ENCODE peak calls at places on chromosome 19, in ten cellular contexts. V is bronchial epithelial cell; C is epithelial cell of esophagus; F is ovary; Z is fibroblast of the aortic adventitia; P is A549; Y is fibroblast of lung; X is CD8-positive, alpha-beta T cell; Q is tibial artery; W is sigmoid colon. T is an unnamed sample.

GRCh38 chr19:5398693-5399057 is 56.5 kb upstream of the ZNRF4 start:
- DNase-seq in V (no peak), C (no peak), F (no peak), Z (no peak), P (no peak), Y (no peak), X (no peak), Q (no peak), W (no peak), T (no peak)

GRCh38 chr19:6768236-6768785 is 1.1 kb upstream of the SH2D3A start:
- DNase-seq in V (no peak), C (no peak), F (no peak), Z (no peak), P (no peak), Y (no peak), X (no peak), Q (no peak), W (no peak), T (no peak)

GRCh38 chr19:39554701-39555311 is 14.8 kb upstream of the EID2 start:
- DNase-seq in V (no peak), C (no peak), F (no peak), Z (no peak), P (no peak), Y (no peak), X (no peak), Q (no peak), W (no peak), T (no peak)

GRCh38 chr19:31450696-31451095 is 101.5 kb upstream of the TSHZ3 start:
- DNase-seq in V (no peak), C (no peak), F (no peak), Z (no peak), P (no peak), Y (no peak), X (no peak), Q (no peak), W (no peak), T (no peak)

GRCh38 chr19:34173145-34173956 is 1.0 kb downstream of the LSM14A start:
- DNase-seq in V (peak; percentile 65), C (peak; percentile 86), F (peak; percentile 29), Z (peak; percentile 55), P (peak; percentile 70), Y (peak; percentile 64), X (peak; percentile 24), Q (peak; percentile 66), W (no peak), T (peak; percentile 66)

GRCh38 chr19:4811328-4812131 is 20.0 kb downstream of the TICAM1 start:
- DNase-seq in V (peak; percentile 38), C (peak; percentile 69), F (peak; percentile 86), Z (peak; percentile 59), P (peak; percentile 49), Y (peak; percentile 37), X (peak; percentile 91), Q (peak; percentile 85), W (peak; percentile 87), T (no peak)

GRCh38 chr19:57559404-57560025 is at the start of gene ZNF550:
- DNase-seq in V (peak; percentile 80), C (peak; percentile 93), F (peak; percentile 88), Z (peak; percentile 84), P (peak; percentile 91), Y (peak; percentile 92), X (peak; percentile 90), Q (peak; percentile 93), W (peak; percentile 94), T (peak; percentile 71)

GRCh38 chr19:21434967-21435544 is 38.1 kb downstream of the ZNF493 start:
- DNase-seq in V (no peak), C (no peak), F (no peak), Z (no peak), P (no peak), Y (no peak), X (no peak), Q (no peak), W (no peak), T (peak; percentile 69)

GRCh38 chr19:39200818-39201145 is 3.3 kb downstream of the SYCN start:
- DNase-seq in V (no peak), C (no peak), F (no peak), Z (no peak), P (no peak), Y (no peak), X (no peak), Q (no peak), W (no peak), T (no peak)

GRCh38 chr19:41205995-41206394 is 13.0 kb downstream of the CYP2S1 start:
- DNase-seq in V (no peak), C (no peak), F (no peak), Z (no peak), P (no peak), Y (no peak), X (no peak), Q (no peak), W (no peak), T (no peak)
- TF ChIP-seq CTCF in V (no peak), C (no peak), F (no peak), Z (no peak), P (peak; percentile 26), Y (no peak), X (no peak), Q (no peak), W (no peak), T (no peak)

GRCh38 chr19:510606-511100 is 3.4 kb downstream of the TPGS1 start:
- DNase-seq in V (peak; percentile 59), C (peak; percentile 84), F (peak; percentile 59), Z (peak; percentile 76), P (peak; percentile 54), Y (peak; percentile 75), X (peak; percentile 93), Q (no peak), W (peak; percentile 88), T (no peak)
- H3K4me3 ChIP-seq in V (no peak overlapping the region), C (peak overlapping the region; percentile 15), F (no peak overlapping the region), Z (no peak overlapping the region), P (no peak overlapping the region), Y (no peak overlapping the region), X (peak overlapping the region; percentile 68), Q (no peak overlapping the region), W (peak overlapping the region; percentile 19), T (no peak overlapping the region)

GRCh38 chr19:49688531-49689132 is 762 bp upstream of the ADM5 start:
- DNase-seq in V (no peak), C (no peak), F (no peak), Z (no peak), P (no peak), Y (no peak), X (no peak), Q (no peak), W (no peak), T (no peak)

GRCh38 chr19:49689133-49690072 is at the start of gene ADM5:
- DNase-seq in V (peak; percentile 26), C (peak; percentile 53), F (peak; percentile 61), Z (no peak), P (no peak), Y (no peak), X (peak; percentile 47), Q (no peak), W (no peak), T (no peak)

GRCh38 chr19:49691243-49692101 is 556 bp downstream of the CPT1C start:
- DNase-seq in V (peak; percentile 11), C (peak; percentile 45), F (peak; percentile 68), Z (peak; percentile 72), P (no peak), Y (peak; percentile 66), X (no peak), Q (no peak), W (no peak), T (no peak)

GRCh38 chr19:49690656-49691242 is at the start of gene CPT1C:
- DNase-seq in V (peak; percentile 60), C (peak; percentile 78), F (peak; percentile 89), Z (peak; percentile 74), P (no peak), Y (peak; percentile 71), X (peak; percentile 48), Q (peak; percentile 86), W (peak; percentile 93), T (no peak)

GRCh38 chr19:49690073-49690655 is 752 bp upstream of the CPT1C start:
- DNase-seq in V (no peak), C (no peak), F (no peak), Z (no peak), P (no peak), Y (no peak), X (no peak), Q (no peak), W (no peak), T (no peak)
- TF ChIP-seq CTCF in V (no peak), C (no peak), F (no peak), Z (no peak), P (no peak), Y (no peak), X (no peak), Q (no peak), W (no peak), T (no peak)

GRCh38 chr19:13101590-13102415 is 855 bp downstream of the LYL1 start:
- DNase-seq in V (no peak), C (no peak), F (peak; percentile 19), Z (no peak), P (no peak), Y (no peak), X (no peak), Q (no peak), W (no peak), T (no peak)
- H3K4me3 ChIP-seq in V (no peak overlapping the region), C (no peak overlapping the region), F (peak overlapping the region; percentile 33), Z (peak overlapping the region; percentile 17), P (no peak overlapping the region), Y (no peak overlapping the region), X (peak overlapping the region; percentile 47), Q (peak overlapping the region; percentile 41), W (peak overlapping the region; percentile 58), T (no peak overlapping the region)

GRCh38 chr19:1055028-1055425 is 11.9 kb upstream of the ARHGAP45 start:
- DNase-seq in V (no peak), C (no peak), F (no peak), Z (no peak), P (no peak), Y (no peak), X (no peak), Q (no peak), W (no peak), T (no peak)

GRCh38 chr19:1055886-1056620 is 10.9 kb upstream of the ARHGAP45 start:
- DNase-seq in V (no peak), C (no peak), F (no peak), Z (no peak), P (no peak), Y (no peak), X (no peak), Q (no peak), W (no peak), T (no peak)

GRCh38 chr19:1058112-1058511 is 8.9 kb upstream of the ARHGAP45 start:
- DNase-seq in V (no peak), C (no peak), F (no peak), Z (no peak), P (no peak), Y (no peak), X (no peak), Q (no peak), W (no peak), T (no peak)

GRCh38 chr19:1054102-1055027 is 12.6 kb upstream of the ARHGAP45 start:
- DNase-seq in V (no peak), C (no peak), F (no peak), Z (no peak), P (no peak), Y (no peak), X (no peak), Q (no peak), W (no peak), T (no peak)

GRCh38 chr19:1057185-1057857 is 9.6 kb upstream of the ARHGAP45 start:
- DNase-seq in V (peak; percentile 28), C (peak; percentile 70), F (no peak), Z (peak; percentile 69), P (no peak), Y (peak; percentile 67), X (peak; percentile 53), Q (no peak), W (no peak), T (no peak)
- TF ChIP-seq CTCF in V (no peak), C (peak; percentile 5), F (no peak), Z (no peak), P (peak; percentile 52), Y (no peak), X (no peak), Q (no peak), W (no peak), T (no peak)

T was measured in LNCaP clone FGC.